ENCODE peak calls at places on chromosomes 13 and 19, in four cellular contexts. One of them, this sample, is unnamed.

GRCh38 chr19:56150358-56150757 is 9.3 kb downstream of the ZNF444 start:
- ATAC-seq in HCT116: no peak
- ATAC-seq in GM12878: no peak
- ATAC-seq in Panc1: no peak
- ATAC-seq in this sample: no peak

GRCh38 chr13:113874579-113875428 is 10.9 kb upstream of the GAS6 start:
- ATAC-seq in Panc1: no peak
- ATAC-seq in HCT116: no peak
- ATAC-seq in GM12878: no peak
- ATAC-seq in this sample: no peak

GRCh38 chr13:65275838-65276630 is 1954.1 kb downstream of the PCDH9 start:
- ATAC-seq in GM12878: no peak
- ATAC-seq in HCT116: no peak
- ATAC-seq in Panc1: no peak
- ATAC-seq in this sample: no peak

GRCh38 chr13:97856001-97856675 is 97.3 kb upstream of the IPO5 start:
- ATAC-seq in GM12878: peak
- ATAC-seq in HCT116: peak
- ATAC-seq in Panc1: no peak
- ATAC-seq in this sample: peak

GRCh38 chr19:658059-658839 is 4.8 kb downstream of the RNF126 start:
- ATAC-seq in GM12878: no peak
- ATAC-seq in HCT116: no peak
- ATAC-seq in Panc1: no peak
- ATAC-seq in this sample: no peak

GRCh38 chr13:44380404-44381165 is 7.0 kb downstream of the SERP2 start:
- ATAC-seq in HCT116: no peak
- ATAC-seq in GM12878: no peak
- ATAC-seq in Panc1: no peak
- ATAC-seq in this sample: no peak

GRCh38 chr19:15107056-15108010 is at the start of gene SYDE1:
- ATAC-seq in Panc1: peak
- ATAC-seq in HCT116: peak
- ATAC-seq in GM12878: no peak
- ATAC-seq in this sample: peak

GRCh38 chr19:29837448-29837961 is 25.7 kb downstream of the CCNE1 start:
- ATAC-seq in Panc1: no peak
- ATAC-seq in GM12878: peak
- ATAC-seq in HCT116: no peak
- ATAC-seq in this sample: no peak

GRCh38 chr13:24709186-24709913 is 29.1 kb downstream of the ATP12A start:
- ATAC-seq in GM12878: peak
- ATAC-seq in Panc1: no peak
- ATAC-seq in HCT116: no peak
- ATAC-seq in this sample: no peak

GRCh38 chr13:59874973-59875372 is 288.8 kb downstream of the DIAPH3 start:
- ATAC-seq in HCT116: no peak
- ATAC-seq in GM12878: no peak
- ATAC-seq in Panc1: no peak
- ATAC-seq in this sample: no peak

GRCh38 chr19:51440846-51441409 is 17.3 kb downstream of the SIGLEC8 start:
- ATAC-seq in Panc1: peak
- ATAC-seq in GM12878: peak
- ATAC-seq in HCT116: peak
- ATAC-seq in this sample: no peak

GRCh38 chr13:45544520-45544919 is 71.0 kb downstream of the ERICH6B start:
- ATAC-seq in HCT116: peak
- ATAC-seq in GM12878: peak
- ATAC-seq in Panc1: no peak
- ATAC-seq in this sample: no peak

GRCh38 chr19:19214892-19215291 is 3.1 kb downstream of the NCAN start:
- ATAC-seq in HCT116: peak
- ATAC-seq in Panc1: no peak
- ATAC-seq in GM12878: peak
- ATAC-seq in this sample: no peak

GRCh38 chr19:18699403-18700054 is 16.0 kb downstream of the CRTC1 start:
- ATAC-seq in Panc1: no peak
- ATAC-seq in GM12878: no peak
- ATAC-seq in HCT116: no peak
- ATAC-seq in this sample: no peak

GRCh38 chr13:55653497-55653896 is 1487.2 kb upstream of the PRR20A start:
- ATAC-seq in HCT116: no peak
- ATAC-seq in GM12878: no peak
- ATAC-seq in Panc1: no peak
- ATAC-seq in this sample: no peak

GRCh38 chr19:29514525-29515232 is 11.1 kb upstream of the VSTM2B start:
- ATAC-seq in GM12878: no peak
- ATAC-seq in HCT116: peak
- ATAC-seq in Panc1: peak
- ATAC-seq in this sample: no peak

GRCh38 chr13:99119686-99120085 is 81.0 kb upstream of the UBAC2 start:
- ATAC-seq in GM12878: peak
- ATAC-seq in HCT116: no peak
- ATAC-seq in Panc1: no peak
- ATAC-seq in this sample: no peak

GRCh38 chr19:17244618-17245534 is 843 bp downstream of the NR2F6 start:
- ATAC-seq in Panc1: peak
- ATAC-seq in HCT116: no peak
- ATAC-seq in GM12878: no peak
- ATAC-seq in this sample: peak

GRCh38 chr19:30781519-30781918 is 409.3 kb downstream of the ZNF536 start:
- ATAC-seq in Panc1: no peak
- ATAC-seq in HCT116: no peak
- ATAC-seq in GM12878: no peak
- ATAC-seq in this sample: no peak

GRCh38 chr13:110154370-110155031 is 152.5 kb downstream of the COL4A1 start:
- ATAC-seq in Panc1: no peak
- ATAC-seq in GM12878: no peak
- ATAC-seq in HCT116: no peak
- ATAC-seq in this sample: no peak

GRCh38 chr13:79987761-79988160 is 353.2 kb downstream of the SPRY2 start:
- ATAC-seq in Panc1: no peak
- ATAC-seq in GM12878: no peak
- ATAC-seq in HCT116: no peak
- ATAC-seq in this sample: no peak

GRCh38 chr13:49652691-49653305 is 24.5 kb downstream of the ARL11 start:
- ATAC-seq in GM12878: peak
- ATAC-seq in Panc1: peak
- ATAC-seq in HCT116: peak
- ATAC-seq in this sample: no peak

GRCh38 chr13:110170020-110170790 is 136.8 kb downstream of the COL4A1 start:
- ATAC-seq in Panc1: no peak
- ATAC-seq in GM12878: no peak
- ATAC-seq in HCT116: no peak
- ATAC-seq in this sample: no peak

GRCh38 chr19:38799104-38799503 is 10.1 kb downstream of the LGALS7B start:
- ATAC-seq in HCT116: no peak
- ATAC-seq in GM12878: no peak
- ATAC-seq in Panc1: peak
- ATAC-seq in this sample: no peak

GRCh38 chr13:48405865-48406264 is 7.0 kb downstream of the LPAR6 start:
- ATAC-seq in Panc1: no peak
- ATAC-seq in HCT116: no peak
- ATAC-seq in GM12878: no peak
- ATAC-seq in this sample: no peak

GRCh38 chr13:113769881-113770280 is 10.9 kb downstream of the TMEM255B start:
- ATAC-seq in HCT116: no peak
- ATAC-seq in Panc1: no peak
- ATAC-seq in GM12878: no peak
- ATAC-seq in this sample: no peak

GRCh38 chr13:76383671-76384461 is 502.3 kb downstream of the KCTD12 start:
- ATAC-seq in GM12878: no peak
- ATAC-seq in HCT116: no peak
- ATAC-seq in Panc1: peak
- ATAC-seq in this sample: peak

GRCh38 chr13:111893071-111893606 is 173.8 kb upstream of the SOX1 start:
- ATAC-seq in GM12878: no peak
- ATAC-seq in Panc1: no peak
- ATAC-seq in HCT116: no peak
- ATAC-seq in this sample: no peak
- TF ChIP-seq POLR2AphosphoS5 in GM12878: no peak
- TF ChIP-seq POLR2AphosphoS5 in Panc1: no peak
- TF ChIP-seq POLR2AphosphoS5 in HCT116: no peak
- TF ChIP-seq POLR2AphosphoS5 in this sample: no peak

GRCh38 chr19:47510516-47511127 is 4.2 kb downstream of the NAPA start:
- ATAC-seq in Panc1: no peak
- ATAC-seq in GM12878: no peak
- ATAC-seq in HCT116: no peak
- ATAC-seq in this sample: no peak

GRCh38 chr19:47512948-47513319 is 1.9 kb downstream of the NAPA start:
- ATAC-seq in HCT116: no peak
- ATAC-seq in Panc1: no peak
- ATAC-seq in GM12878: no peak
- ATAC-seq in this sample: no peak

GRCh38 chr19:47511681-47512080 is 3.2 kb downstream of the NAPA start:
- ATAC-seq in HCT116: no peak
- ATAC-seq in Panc1: no peak
- ATAC-seq in GM12878: no peak
- ATAC-seq in this sample: no peak

GRCh38 chr19:47511128-47511517 is 3.7 kb downstream of the NAPA start:
- ATAC-seq in GM12878: no peak
- ATAC-seq in HCT116: no peak
- ATAC-seq in Panc1: no peak
- ATAC-seq in this sample: no peak

DNA sequence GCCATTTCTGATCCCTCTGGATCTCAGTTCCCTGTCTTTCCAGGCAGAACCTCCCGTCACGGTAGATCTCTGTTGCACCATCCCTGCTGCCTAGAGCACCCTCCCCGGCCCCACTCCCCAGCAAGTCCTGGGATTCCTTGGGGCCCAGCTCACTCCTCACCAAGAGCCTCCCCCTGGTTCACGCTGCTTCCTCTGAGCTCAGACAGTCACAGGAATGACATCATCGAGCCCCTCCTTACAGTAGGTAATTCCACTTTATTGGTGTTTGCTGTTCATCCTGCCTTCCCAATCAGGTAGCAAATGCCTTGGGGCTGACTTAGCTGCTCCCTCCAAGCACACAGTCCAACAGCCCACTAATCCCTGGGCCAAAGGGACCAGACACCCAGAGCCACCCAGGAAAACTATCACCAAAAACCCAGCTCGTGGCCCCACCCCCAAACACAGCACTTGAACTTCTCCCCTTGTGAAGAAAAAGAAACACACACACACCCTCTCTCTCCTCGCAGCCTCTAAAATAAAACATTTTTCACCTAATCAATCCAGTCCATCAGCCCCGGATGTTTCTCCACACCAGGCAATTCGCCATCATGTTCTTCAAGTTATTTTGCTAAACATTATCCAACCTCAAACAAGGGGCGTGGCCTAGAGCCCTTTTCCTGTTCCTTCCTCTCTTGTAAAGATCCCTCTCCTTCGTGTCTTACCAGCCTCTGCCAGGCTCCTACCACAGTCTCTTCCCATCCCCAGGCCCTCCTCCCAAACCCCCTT is 2.5 kb downstream of the NAPA start:
- ATAC-seq in HCT116: no peak
- ATAC-seq in Panc1: no peak
- ATAC-seq in GM12878: no peak
- ATAC-seq in this sample: no peak
- TF ChIP-seq POLR2AphosphoS5 in HCT116: no peak
- TF ChIP-seq POLR2AphosphoS5 in Panc1: no peak
- TF ChIP-seq POLR2AphosphoS5 in GM12878: no peak
- TF ChIP-seq POLR2AphosphoS5 in this sample: no peak

GRCh38 chr19:10283786-10284540 is 2.8 kb upstream of the ICAM4 start:
- ATAC-seq in GM12878: no peak
- ATAC-seq in Panc1: no peak
- ATAC-seq in HCT116: no peak
- ATAC-seq in this sample: no peak

GRCh38 chr19:10284641-10285278 is 2.0 kb upstream of the ICAM4 start:
- ATAC-seq in GM12878: no peak
- ATAC-seq in HCT116: no peak
- ATAC-seq in Panc1: no peak
- ATAC-seq in this sample: no peak

GRCh38 chr19:10285393-10285792 is 1.4 kb upstream of the ICAM4 start:
- ATAC-seq in GM12878: no peak
- ATAC-seq in HCT116: no peak
- ATAC-seq in Panc1: no peak
- ATAC-seq in this sample: no peak

GRCh38 chr19:10279737-10280442 is 6.9 kb upstream of the ICAM4 start:
- ATAC-seq in GM12878: peak
- ATAC-seq in Panc1: no peak
- ATAC-seq in HCT116: no peak
- ATAC-seq in this sample: no peak

DNA sequence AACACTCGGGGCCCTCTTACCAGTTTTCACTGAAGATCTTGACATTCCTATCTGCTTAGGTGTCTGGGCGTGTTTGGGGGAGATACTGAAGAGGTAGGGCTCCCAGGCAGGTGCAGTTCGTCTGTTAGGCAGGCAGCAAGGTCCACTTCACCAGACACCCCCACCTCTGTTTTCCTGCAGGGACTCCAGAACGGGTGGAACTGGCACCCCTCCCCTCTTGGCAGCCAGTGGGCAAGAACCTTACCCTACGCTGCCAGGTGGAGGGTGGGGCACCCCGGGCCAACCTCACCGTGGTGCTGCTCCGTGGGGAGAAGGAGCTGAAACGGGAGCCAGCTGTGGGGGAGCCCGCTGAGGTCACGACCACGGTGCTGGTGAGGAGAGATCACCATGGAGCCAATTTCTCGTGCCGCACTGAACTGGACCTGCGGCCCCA is 3.4 kb upstream of the ICAM4 start:
- ATAC-seq in Panc1: no peak
- ATAC-seq in HCT116: peak
- ATAC-seq in GM12878: no peak
- ATAC-seq in this sample: no peak
- TF ChIP-seq POLR2AphosphoS5 in Panc1: no peak
- TF ChIP-seq POLR2AphosphoS5 in HCT116: no peak
- TF ChIP-seq POLR2AphosphoS5 in GM12878: peak
- TF ChIP-seq POLR2AphosphoS5 in this sample: no peak

DNA sequence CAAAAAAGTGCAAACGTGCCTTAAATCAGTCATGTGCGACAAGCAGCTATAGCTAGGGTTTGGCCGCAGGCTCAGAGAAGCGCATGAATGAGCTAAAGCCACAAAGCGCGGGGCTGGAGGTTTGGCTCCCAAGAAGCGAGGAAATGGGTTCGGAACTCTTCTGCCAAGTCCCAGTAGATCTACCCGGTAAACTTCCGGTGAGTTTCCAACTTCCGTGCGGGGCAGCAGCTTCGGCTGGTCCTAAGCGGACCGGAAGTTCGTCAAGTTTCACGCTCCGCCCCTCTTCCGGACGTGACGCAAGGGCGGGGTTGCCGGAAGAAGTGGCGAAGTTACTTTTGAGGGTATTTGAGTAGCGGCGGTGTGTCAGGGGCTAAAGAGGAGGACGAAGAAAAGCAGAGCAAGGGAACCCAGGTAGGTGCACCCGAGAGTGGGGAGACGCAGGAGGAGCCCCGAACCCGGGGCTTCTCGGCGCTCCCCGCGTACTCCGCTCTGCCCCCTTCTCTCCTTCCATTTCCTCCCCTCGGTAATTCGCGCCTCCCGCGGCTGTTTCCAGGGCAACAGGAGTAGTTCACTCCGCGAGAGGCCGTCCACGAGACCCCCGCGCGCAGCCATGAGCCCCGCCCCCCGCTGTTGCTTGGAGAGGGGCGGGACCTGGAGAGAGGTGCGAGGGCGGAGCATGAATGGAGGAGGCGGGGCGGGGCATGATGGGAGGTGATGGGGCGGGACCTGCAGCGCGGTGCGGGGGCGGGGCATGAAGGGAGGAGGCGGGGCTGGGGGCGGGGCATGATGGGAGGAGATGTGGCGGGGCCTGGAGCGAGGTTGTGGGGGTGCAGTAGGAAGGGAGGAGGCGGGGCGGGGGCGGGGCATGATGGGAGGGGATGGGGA is at the start of gene NR1H2:
- ATAC-seq in GM12878: peak
- ATAC-seq in Panc1: peak
- ATAC-seq in HCT116: peak
- ATAC-seq in this sample: peak
- TF ChIP-seq POLR2AphosphoS5 in GM12878: peak
- TF ChIP-seq POLR2AphosphoS5 in Panc1: peak
- TF ChIP-seq POLR2AphosphoS5 in HCT116: peak
- TF ChIP-seq POLR2AphosphoS5 in this sample: peak